ENCODE peak calls at places on chromosomes 6 and 20, in nine cellular contexts. G is RWPE1, E is psoas muscle, D is ecto neural progenitor cell, A is anterior cingulate cortex, P is PC-9, O is EL, N is GM04503, I is NCI-H345. V is an unnamed sample.

GRCh38 chr6:67748521-67748920 is 886.6 kb upstream of the ADGRB3 start:
- DNase-seq in G (no peak), E (no peak), D (no peak), A (no peak), P (no peak), O (no peak), N (no peak), I (no peak), V (no peak)

GRCh38 chr20:37596890-37597539 is 69.3 kb upstream of the BLCAP start:
- DNase-seq in G (no peak), E (no peak), D (no peak), A (no peak), P (no peak), O (no peak), N (no peak), I (no peak), V (no peak)

GRCh38 chr6:109768485-109768884 is 77.4 kb downstream of the FIG4 start:
- DNase-seq in G (no peak), E (no peak), D (no peak), A (no peak), P (no peak), O (peak; percentile 76), N (no peak), I (no peak), V (no peak)

GRCh38 chr6:17892097-17892686 is 95.2 kb downstream of the KIF13A start:
- DNase-seq in G (no peak), E (no peak), D (no peak), A (no peak), P (no peak), O (no peak), N (no peak), I (no peak), V (no peak)

GRCh38 chr6:160995271-160995670 is 3.7 kb downstream of the MAP3K4 start:
- DNase-seq in G (no peak), E (no peak), D (no peak), A (no peak), P (no peak), O (no peak), N (no peak), I (peak; percentile 64), V (no peak)

GRCh38 chr6:157760589-157761330 is 62.3 kb upstream of the SNX9 start:
- DNase-seq in G (peak; percentile 67), E (no peak), D (no peak), A (no peak), P (peak; percentile 82), O (peak; percentile 79), N (peak; percentile 77), I (no peak), V (no peak)

GRCh38 chr6:158780963-158781691 is 38.0 kb downstream of the EZR start:
- DNase-seq in G (peak; percentile 46), E (no peak), D (no peak), A (no peak), P (peak; percentile 89), O (no peak), N (no peak), I (no peak), V (no peak)

GRCh38 chr6:21918666-21919065 is 325.1 kb downstream of the SOX4 start:
- DNase-seq in G (no peak), E (no peak), D (no peak), A (no peak), P (no peak), O (no peak), N (no peak), I (no peak), V (no peak)

GRCh38 chr20:49312661-49313060 is 34.8 kb upstream of the ZNFX1 start:
- DNase-seq in G (no peak), E (no peak), D (no peak), A (no peak), P (no peak), O (no peak), N (no peak), I (no peak), V (no peak)

GRCh38 chr20:62831361-62831788 is 14.5 kb downstream of the COL9A3 start:
- DNase-seq in G (no peak), E (no peak), D (no peak), A (no peak), P (peak; percentile 71), O (no peak), N (no peak), I (no peak), V (peak; percentile 39)

GRCh38 chr6:105510746-105511145 is 107.9 kb upstream of the PREP start:
- DNase-seq in G (no peak), E (no peak), D (no peak), A (no peak), P (no peak), O (no peak), N (peak; percentile 39), I (no peak), V (no peak)

GRCh38 chr6:19368511-19368910 is 468.7 kb upstream of the ID4 start:
- DNase-seq in G (peak; percentile 12), E (no peak), D (no peak), A (no peak), P (no peak), O (peak; percentile 8), N (peak; percentile 12), I (no peak), V (no peak)

GRCh38 chr6:21263531-21264287 is 329.8 kb upstream of the SOX4 start:
- DNase-seq in G (peak; percentile 88), E (no peak), D (no peak), A (no peak), P (no peak), O (peak; percentile 64), N (no peak), I (no peak), V (no peak)

GRCh38 chr6:47096233-47096887 is 54.2 kb upstream of the ADGRF1 start:
- DNase-seq in G (no peak), E (no peak), D (no peak), A (no peak), P (no peak), O (peak; percentile 14), N (no peak), I (no peak), V (no peak)

GRCh38 chr20:13788167-13788834 is 3.5 kb downstream of the NDUFAF5 start:
- DNase-seq in G (peak; percentile 55), E (no peak), D (peak; percentile 46), A (no peak), P (peak; percentile 53), O (peak; percentile 50), N (no peak), I (peak; percentile 63), V (no peak)

GRCh38 chr20:29873946-29874345 is 1383.5 kb upstream of the DEFB115 start:
- DNase-seq in G (no peak), E (peak; percentile 32), D (peak; percentile 79), A (no peak), P (no peak), O (peak; percentile 51), N (no peak), I (no peak), V (peak; percentile 91)

GRCh38 chr20:49482621-49483017 is at the start of gene KCNB1:
- DNase-seq in G (peak; percentile 83), E (peak; percentile 73), D (peak; percentile 90), A (no peak), P (no peak), O (peak; percentile 51), N (no peak), I (no peak), V (peak; percentile 69)

GRCh38 chr20:31879143-31879987 is 8.9 kb downstream of the TTLL9 start:
- DNase-seq in G (peak; percentile 99), E (peak; percentile 93), D (peak; percentile 97), A (peak; percentile 88), P (peak; percentile 75), O (peak; percentile 95), N (peak; percentile 70), I (peak; percentile 97), V (peak; percentile 96)

GRCh38 chr6:6960571-6961251 is 147.1 kb upstream of the RREB1 start:
- DNase-seq in G (no peak), E (no peak), D (no peak), A (no peak), P (peak; percentile 67), O (no peak), N (no peak), I (no peak), V (no peak)

GRCh38 chr20:5195655-5196054 is 68.8 kb downstream of the CDS2 start:
- DNase-seq in G (no peak), E (no peak), D (no peak), A (no peak), P (no peak), O (peak; percentile 27), N (peak; percentile 42), I (no peak), V (no peak)

GRCh38 chr6:77397561-77397960 is 65.7 kb downstream of the HTR1B start:
- DNase-seq in G (no peak), E (no peak), D (no peak), A (no peak), P (no peak), O (no peak), N (no peak), I (no peak), V (no peak)

GRCh38 chr6:144063246-144063743 is 32.1 kb downstream of the SF3B5 start:
- DNase-seq in G (no peak), E (no peak), D (no peak), A (no peak), P (no peak), O (no peak), N (no peak), I (peak; percentile 66), V (no peak)

GRCh38 chr20:56664791-56665190 is 35.7 kb downstream of the TFAP2C start:
- DNase-seq in G (no peak), E (no peak), D (no peak), A (no peak), P (no peak), O (no peak), N (no peak), I (no peak), V (no peak)

GRCh38 chr20:19275630-19276071 is 63.2 kb downstream of the SLC24A3 start:
- DNase-seq in G (no peak), E (peak; percentile 29), D (no peak), A (no peak), P (peak; percentile 44), O (no peak), N (no peak), I (peak; percentile 83), V (no peak)

GRCh38 chr20:62500237-62500864 is 24.6 kb upstream of the GATA5 start:
- DNase-seq in G (peak; percentile 86), E (peak; percentile 84), D (peak; percentile 87), A (no peak), P (no peak), O (peak; percentile 56), N (no peak), I (peak; percentile 75), V (peak; percentile 91)

GRCh38 chr6:139519571-139520031 is 145.2 kb upstream of the CITED2 start:
- DNase-seq in G (no peak), E (no peak), D (no peak), A (no peak), P (no peak), O (no peak), N (peak; percentile 78), I (no peak), V (no peak)

GRCh38 chr20:61640846-61641245 is 388.8 kb downstream of the CDH4 start:
- DNase-seq in G (no peak), E (no peak), D (no peak), A (no peak), P (no peak), O (no peak), N (no peak), I (no peak), V (no peak)

V was measured in Right ventricle myocardium inferior.